ENCODE peak calls at places on chromosomes 2 and 18, in ten cellular contexts. One of them, this sample, is unnamed.

GRCh38 chr2:181876614-181877063 is 14.9 kb upstream of the ITPRID2 start:
- DNase-seq in GM12865: no peak
- DNase-seq in choroid plexus epithelial cell: peak; percentile 58
- DNase-seq in A673: no peak
- DNase-seq in fibroblast of mammary gland: peak; percentile 84
- DNase-seq in retinal pigment epithelial cell: no peak
- DNase-seq in neural progenitor cell: no peak
- DNase-seq in brain microvascular endothelial cell: peak; percentile 70
- DNase-seq in K562: no peak
- DNase-seq in left ventricle myocardium inferior: no peak
- DNase-seq in this sample: peak; percentile 96

GRCh38 chr2:230234845-230235244 is 9.3 kb downstream of the SP140 start:
- DNase-seq in GM12865: peak; percentile 75
- DNase-seq in choroid plexus epithelial cell: peak; percentile 39
- DNase-seq in A673: no peak
- DNase-seq in fibroblast of mammary gland: peak; percentile 7
- DNase-seq in retinal pigment epithelial cell: no peak
- DNase-seq in neural progenitor cell: no peak
- DNase-seq in brain microvascular endothelial cell: no peak
- DNase-seq in K562: no peak
- DNase-seq in left ventricle myocardium inferior: no peak
- DNase-seq in this sample: no peak

GRCh38 chr2:43778233-43778632 is 4.4 kb downstream of the DYNC2LI1 start:
- DNase-seq in GM12865: no peak
- DNase-seq in choroid plexus epithelial cell: no peak
- DNase-seq in A673: no peak
- DNase-seq in fibroblast of mammary gland: peak; percentile 44
- DNase-seq in retinal pigment epithelial cell: no peak
- DNase-seq in neural progenitor cell: no peak
- DNase-seq in brain microvascular endothelial cell: no peak
- DNase-seq in K562: no peak
- DNase-seq in left ventricle myocardium inferior: no peak
- DNase-seq in this sample: no peak

GRCh38 chr18:54805571-54806334 is 22.5 kb upstream of the RAB27B start:
- DNase-seq in GM12865: no peak
- DNase-seq in choroid plexus epithelial cell: peak; percentile 96
- DNase-seq in A673: no peak
- DNase-seq in fibroblast of mammary gland: peak; percentile 90
- DNase-seq in retinal pigment epithelial cell: no peak
- DNase-seq in neural progenitor cell: no peak
- DNase-seq in brain microvascular endothelial cell: peak; percentile 97
- DNase-seq in K562: peak; percentile 58
- DNase-seq in left ventricle myocardium inferior: no peak
- DNase-seq in this sample: peak; percentile 46

GRCh38 chr2:235956281-235956970 is 211.8 kb downstream of the GBX2 start:
- DNase-seq in GM12865: no peak
- DNase-seq in choroid plexus epithelial cell: no peak
- DNase-seq in A673: no peak
- DNase-seq in fibroblast of mammary gland: no peak
- DNase-seq in retinal pigment epithelial cell: no peak
- DNase-seq in neural progenitor cell: no peak
- DNase-seq in brain microvascular endothelial cell: no peak
- DNase-seq in K562: no peak
- DNase-seq in left ventricle myocardium inferior: no peak
- DNase-seq in this sample: no peak

GRCh38 chr2:181952413-181953226 is 33.0 kb upstream of the PPP1R1C start:
- DNase-seq in GM12865: no peak
- DNase-seq in choroid plexus epithelial cell: no peak
- DNase-seq in A673: no peak
- DNase-seq in fibroblast of mammary gland: no peak
- DNase-seq in retinal pigment epithelial cell: no peak
- DNase-seq in neural progenitor cell: no peak
- DNase-seq in brain microvascular endothelial cell: no peak
- DNase-seq in K562: no peak
- DNase-seq in left ventricle myocardium inferior: no peak
- DNase-seq in this sample: no peak

GRCh38 chr2:2271471-2271941 is 59.6 kb downstream of the MYT1L start:
- DNase-seq in GM12865: no peak
- DNase-seq in choroid plexus epithelial cell: no peak
- DNase-seq in A673: no peak
- DNase-seq in fibroblast of mammary gland: no peak
- DNase-seq in retinal pigment epithelial cell: no peak
- DNase-seq in neural progenitor cell: no peak
- DNase-seq in brain microvascular endothelial cell: no peak
- DNase-seq in K562: no peak
- DNase-seq in left ventricle myocardium inferior: peak; percentile 44
- DNase-seq in this sample: no peak

GRCh38 chr2:113041871-113042270 is 10.8 kb downstream of the IL36B start:
- DNase-seq in GM12865: no peak
- DNase-seq in choroid plexus epithelial cell: no peak
- DNase-seq in A673: no peak
- DNase-seq in fibroblast of mammary gland: no peak
- DNase-seq in retinal pigment epithelial cell: no peak
- DNase-seq in neural progenitor cell: no peak
- DNase-seq in brain microvascular endothelial cell: no peak
- DNase-seq in K562: no peak
- DNase-seq in left ventricle myocardium inferior: no peak
- DNase-seq in this sample: peak; percentile 68

GRCh38 chr2:19810637-19811036 is 91.1 kb downstream of the TTC32 start:
- DNase-seq in GM12865: no peak
- DNase-seq in choroid plexus epithelial cell: no peak
- DNase-seq in A673: no peak
- DNase-seq in fibroblast of mammary gland: peak; percentile 39
- DNase-seq in retinal pigment epithelial cell: no peak
- DNase-seq in neural progenitor cell: no peak
- DNase-seq in brain microvascular endothelial cell: no peak
- DNase-seq in K562: no peak
- DNase-seq in left ventricle myocardium inferior: peak; percentile 44
- DNase-seq in this sample: no peak

GRCh38 chr18:43578636-43579203 is 301.4 kb upstream of the SYT4 start:
- DNase-seq in GM12865: no peak
- DNase-seq in choroid plexus epithelial cell: peak; percentile 17
- DNase-seq in A673: no peak
- DNase-seq in fibroblast of mammary gland: no peak
- DNase-seq in retinal pigment epithelial cell: no peak
- DNase-seq in neural progenitor cell: no peak
- DNase-seq in brain microvascular endothelial cell: peak; percentile 34
- DNase-seq in K562: no peak
- DNase-seq in left ventricle myocardium inferior: no peak
- DNase-seq in this sample: no peak

GRCh38 chr2:161796192-161796591 is 172.0 kb downstream of the SLC4A10 start:
- DNase-seq in GM12865: no peak
- DNase-seq in choroid plexus epithelial cell: peak; percentile 18
- DNase-seq in A673: peak; percentile 30
- DNase-seq in fibroblast of mammary gland: peak; percentile 63
- DNase-seq in retinal pigment epithelial cell: peak; percentile 14
- DNase-seq in neural progenitor cell: no peak
- DNase-seq in brain microvascular endothelial cell: no peak
- DNase-seq in K562: no peak
- DNase-seq in left ventricle myocardium inferior: no peak
- DNase-seq in this sample: peak; percentile 73

GRCh38 chr2:43186321-43186678 is 40.1 kb downstream of the ZFP36L2 start:
- DNase-seq in GM12865: no peak
- DNase-seq in choroid plexus epithelial cell: no peak
- DNase-seq in A673: no peak
- DNase-seq in fibroblast of mammary gland: no peak
- DNase-seq in retinal pigment epithelial cell: no peak
- DNase-seq in neural progenitor cell: no peak
- DNase-seq in brain microvascular endothelial cell: no peak
- DNase-seq in K562: no peak
- DNase-seq in left ventricle myocardium inferior: no peak
- DNase-seq in this sample: no peak

GRCh38 chr2:76978064-76978463 is 544.1 kb downstream of the LRRTM4 start:
- DNase-seq in GM12865: no peak
- DNase-seq in choroid plexus epithelial cell: peak; percentile 7
- DNase-seq in A673: no peak
- DNase-seq in fibroblast of mammary gland: no peak
- DNase-seq in retinal pigment epithelial cell: no peak
- DNase-seq in neural progenitor cell: no peak
- DNase-seq in brain microvascular endothelial cell: no peak
- DNase-seq in K562: no peak
- DNase-seq in left ventricle myocardium inferior: no peak
- DNase-seq in this sample: no peak

GRCh38 chr2:9103663-9104277 is 100.3 kb upstream of the MBOAT2 start:
- DNase-seq in GM12865: no peak
- DNase-seq in choroid plexus epithelial cell: no peak
- DNase-seq in A673: no peak
- DNase-seq in fibroblast of mammary gland: no peak
- DNase-seq in retinal pigment epithelial cell: no peak
- DNase-seq in neural progenitor cell: no peak
- DNase-seq in brain microvascular endothelial cell: no peak
- DNase-seq in K562: no peak
- DNase-seq in left ventricle myocardium inferior: no peak
- DNase-seq in this sample: peak; percentile 82

GRCh38 chr2:99725810-99726209 is 236.0 kb upstream of the REV1 start:
- DNase-seq in GM12865: no peak
- DNase-seq in choroid plexus epithelial cell: peak; percentile 34
- DNase-seq in A673: no peak
- DNase-seq in fibroblast of mammary gland: peak; percentile 5
- DNase-seq in retinal pigment epithelial cell: no peak
- DNase-seq in neural progenitor cell: no peak
- DNase-seq in brain microvascular endothelial cell: no peak
- DNase-seq in K562: no peak
- DNase-seq in left ventricle myocardium inferior: no peak
- DNase-seq in this sample: no peak
- TF ChIP-seq CTCF in GM12865: no peak
- TF ChIP-seq CTCF in choroid plexus epithelial cell: peak; percentile 54
- TF ChIP-seq CTCF in A673: no peak
- TF ChIP-seq CTCF in fibroblast of mammary gland: peak; percentile 46
- TF ChIP-seq CTCF in retinal pigment epithelial cell: peak; percentile 51
- TF ChIP-seq CTCF in neural progenitor cell: peak; percentile 44
- TF ChIP-seq CTCF in brain microvascular endothelial cell: no peak
- TF ChIP-seq CTCF in K562: peak; percentile 44
- TF ChIP-seq CTCF in left ventricle myocardium inferior: peak; percentile 43
- TF ChIP-seq CTCF in this sample: no peak

GRCh38 chr18:58288922-58289797 is 245.1 kb downstream of the NEDD4L start:
- DNase-seq in GM12865: peak; percentile 72
- DNase-seq in choroid plexus epithelial cell: peak; percentile 79
- DNase-seq in A673: peak; percentile 17
- DNase-seq in fibroblast of mammary gland: no peak
- DNase-seq in retinal pigment epithelial cell: peak; percentile 69
- DNase-seq in neural progenitor cell: peak; percentile 18
- DNase-seq in brain microvascular endothelial cell: peak; percentile 56
- DNase-seq in K562: no peak
- DNase-seq in left ventricle myocardium inferior: no peak
- DNase-seq in this sample: peak; percentile 88
- H3K4me3 ChIP-seq in GM12865: no peak overlapping the region
- H3K4me3 ChIP-seq in choroid plexus epithelial cell: no peak overlapping the region
- H3K4me3 ChIP-seq in A673: no peak overlapping the region
- H3K4me3 ChIP-seq in fibroblast of mammary gland: no peak overlapping the region
- H3K4me3 ChIP-seq in retinal pigment epithelial cell: no peak overlapping the region
- H3K4me3 ChIP-seq in neural progenitor cell: no peak overlapping the region
- H3K4me3 ChIP-seq in brain microvascular endothelial cell: no peak overlapping the region
- H3K4me3 ChIP-seq in K562: no peak overlapping the region
- H3K4me3 ChIP-seq in left ventricle myocardium inferior: no peak overlapping the region
- H3K4me3 ChIP-seq in this sample: no peak overlapping the region

GRCh38 chr2:40256008-40256407 is 195.9 kb downstream of the SLC8A1 start:
- DNase-seq in GM12865: no peak
- DNase-seq in choroid plexus epithelial cell: no peak
- DNase-seq in A673: no peak
- DNase-seq in fibroblast of mammary gland: no peak
- DNase-seq in retinal pigment epithelial cell: no peak
- DNase-seq in neural progenitor cell: no peak
- DNase-seq in brain microvascular endothelial cell: no peak
- DNase-seq in K562: no peak
- DNase-seq in left ventricle myocardium inferior: no peak
- DNase-seq in this sample: no peak

GRCh38 chr2:40259900-40260299 is 192.0 kb downstream of the SLC8A1 start:
- DNase-seq in GM12865: no peak
- DNase-seq in choroid plexus epithelial cell: no peak
- DNase-seq in A673: no peak
- DNase-seq in fibroblast of mammary gland: no peak
- DNase-seq in retinal pigment epithelial cell: no peak
- DNase-seq in neural progenitor cell: no peak
- DNase-seq in brain microvascular endothelial cell: no peak
- DNase-seq in K562: no peak
- DNase-seq in left ventricle myocardium inferior: no peak
- DNase-seq in this sample: peak; percentile 12

GRCh38 chr2:40257812-40258457 is 194.0 kb downstream of the SLC8A1 start:
- DNase-seq in GM12865: no peak
- DNase-seq in choroid plexus epithelial cell: no peak
- DNase-seq in A673: no peak
- DNase-seq in fibroblast of mammary gland: no peak
- DNase-seq in retinal pigment epithelial cell: no peak
- DNase-seq in neural progenitor cell: no peak
- DNase-seq in brain microvascular endothelial cell: no peak
- DNase-seq in K562: no peak
- DNase-seq in left ventricle myocardium inferior: no peak
- DNase-seq in this sample: no peak

GRCh38 chr2:40255118-40255517 is 196.8 kb downstream of the SLC8A1 start:
- DNase-seq in GM12865: no peak
- DNase-seq in choroid plexus epithelial cell: no peak
- DNase-seq in A673: no peak
- DNase-seq in fibroblast of mammary gland: no peak
- DNase-seq in retinal pigment epithelial cell: no peak
- DNase-seq in neural progenitor cell: no peak
- DNase-seq in brain microvascular endothelial cell: no peak
- DNase-seq in K562: no peak
- DNase-seq in left ventricle myocardium inferior: no peak
- DNase-seq in this sample: no peak

GRCh38 chr2:40256649-40257048 is 195.2 kb downstream of the SLC8A1 start:
- DNase-seq in GM12865: peak; percentile 21
- DNase-seq in choroid plexus epithelial cell: peak; percentile 17
- DNase-seq in A673: peak; percentile 9
- DNase-seq in fibroblast of mammary gland: no peak
- DNase-seq in retinal pigment epithelial cell: no peak
- DNase-seq in neural progenitor cell: peak; percentile 55
- DNase-seq in brain microvascular endothelial cell: no peak
- DNase-seq in K562: no peak
- DNase-seq in left ventricle myocardium inferior: no peak
- DNase-seq in this sample: peak; percentile 48
- TF ChIP-seq CTCF in GM12865: no peak
- TF ChIP-seq CTCF in choroid plexus epithelial cell: peak; percentile 36
- TF ChIP-seq CTCF in A673: no peak
- TF ChIP-seq CTCF in fibroblast of mammary gland: peak; percentile 34
- TF ChIP-seq CTCF in retinal pigment epithelial cell: peak; percentile 55
- TF ChIP-seq CTCF in neural progenitor cell: peak; percentile 44
- TF ChIP-seq CTCF in brain microvascular endothelial cell: peak; percentile 66
- TF ChIP-seq CTCF in K562: no peak
- TF ChIP-seq CTCF in left ventricle myocardium inferior: peak; percentile 18
- TF ChIP-seq CTCF in this sample: peak; percentile 52

DNA sequence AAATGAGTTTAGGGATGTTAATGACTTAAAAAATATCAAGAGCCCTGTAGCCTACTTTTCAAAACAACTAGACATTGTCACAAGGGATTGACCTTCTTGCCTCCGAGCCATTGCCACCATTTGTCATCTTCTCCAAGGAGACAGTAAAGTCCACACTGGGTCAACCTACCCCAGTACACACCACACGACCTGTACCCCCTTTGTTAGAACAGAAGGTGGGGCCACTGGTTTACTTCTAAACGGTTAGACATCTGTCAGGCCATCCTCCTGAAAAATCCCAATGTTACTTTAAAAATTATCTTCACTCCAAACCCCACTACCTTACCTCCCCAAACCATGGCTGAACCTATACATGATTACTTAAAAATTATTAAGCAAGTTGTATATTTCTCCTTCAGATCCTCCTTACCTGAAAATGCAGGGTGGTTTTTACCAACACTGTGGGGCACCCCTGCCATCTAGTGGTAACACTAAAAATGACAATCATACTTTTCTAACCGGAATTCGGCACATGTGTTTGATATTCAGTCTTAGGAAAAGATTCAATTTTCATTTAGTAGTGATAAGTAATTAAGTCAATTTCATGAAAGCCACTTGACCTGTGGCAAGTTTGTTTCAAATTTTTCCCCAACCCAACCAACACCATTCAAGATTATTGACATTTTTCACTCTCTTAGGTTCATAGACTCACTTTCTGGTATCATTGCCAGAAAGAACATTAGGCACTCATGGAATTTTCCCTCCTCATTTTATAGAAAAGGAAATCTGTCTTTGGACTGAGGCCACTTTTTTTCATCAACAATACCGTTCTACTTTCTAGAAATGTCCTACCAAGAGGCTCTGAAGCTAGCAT is 265.3 kb upstream of the PKDCC start:
- DNase-seq in GM12865: peak; percentile 50
- DNase-seq in choroid plexus epithelial cell: peak; percentile 67
- DNase-seq in A673: peak; percentile 55
- DNase-seq in fibroblast of mammary gland: peak; percentile 37
- DNase-seq in retinal pigment epithelial cell: no peak
- DNase-seq in neural progenitor cell: peak; percentile 42
- DNase-seq in brain microvascular endothelial cell: peak; percentile 20
- DNase-seq in K562: peak; percentile 40
- DNase-seq in left ventricle myocardium inferior: no peak
- DNase-seq in this sample: peak; percentile 54
- H3K4me3 ChIP-seq in GM12865: no peak overlapping the region
- H3K4me3 ChIP-seq in choroid plexus epithelial cell: no peak overlapping the region
- H3K4me3 ChIP-seq in A673: no peak overlapping the region
- H3K4me3 ChIP-seq in fibroblast of mammary gland: no peak overlapping the region
- H3K4me3 ChIP-seq in retinal pigment epithelial cell: no peak overlapping the region
- H3K4me3 ChIP-seq in neural progenitor cell: no peak overlapping the region
- H3K4me3 ChIP-seq in brain microvascular endothelial cell: no peak overlapping the region
- H3K4me3 ChIP-seq in K562: no peak overlapping the region
- H3K4me3 ChIP-seq in left ventricle myocardium inferior: no peak overlapping the region
- H3K4me3 ChIP-seq in this sample: no peak overlapping the region